ENCODE peak calls at places on chromosome 10, in ten cellular contexts. One of them, this sample, is unnamed.
A peak's percentile ranks its signal among the peaks of the same experiment; 100 is the strongest.

GRCh38 chr10:112239347-112239746 is 43.9 kb upstream of the TECTB start:
- DNase-seq in prostate gland: no peak
- DNase-seq in AG09309: no peak
- DNase-seq in A549: no peak
- DNase-seq in AG10803: no peak
- DNase-seq in astrocyte of the spinal cord: no peak
- DNase-seq in mesendoderm: no peak
- DNase-seq in effector memory CD4-positive, alpha-beta T cell: no peak
- DNase-seq in endothelial cell of umbilical vein: no peak
- DNase-seq in fibroblast of pulmonary artery: no peak
- DNase-seq in this sample: no peak

GRCh38 chr10:48701139-48701901 is 16.6 kb downstream of the WDFY4 start:
- DNase-seq in effector memory CD4-positive, alpha-beta T cell: no peak
- DNase-seq in fibroblast of pulmonary artery: no peak
- DNase-seq in AG09309: no peak
- DNase-seq in A549: no peak
- DNase-seq in mesendoderm: peak; percentile 7
- DNase-seq in astrocyte of the spinal cord: no peak
- DNase-seq in endothelial cell of umbilical vein: no peak
- DNase-seq in prostate gland: no peak
- DNase-seq in AG10803: no peak
- DNase-seq in this sample: no peak

GRCh38 chr10:29522038-29522855 is 112.5 kb downstream of the SVIL start:
- DNase-seq in AG10803: no peak
- DNase-seq in astrocyte of the spinal cord: peak; percentile 71
- DNase-seq in fibroblast of pulmonary artery: no peak
- DNase-seq in mesendoderm: no peak
- DNase-seq in effector memory CD4-positive, alpha-beta T cell: no peak
- DNase-seq in prostate gland: no peak
- DNase-seq in endothelial cell of umbilical vein: no peak
- DNase-seq in A549: no peak
- DNase-seq in AG09309: no peak
- DNase-seq in this sample: peak; percentile 37

GRCh38 chr10:79422178-79422892 is 23.1 kb downstream of the ZCCHC24 start:
- DNase-seq in mesendoderm: no peak
- DNase-seq in endothelial cell of umbilical vein: no peak
- DNase-seq in prostate gland: no peak
- DNase-seq in effector memory CD4-positive, alpha-beta T cell: no peak
- DNase-seq in AG10803: peak; percentile 96
- DNase-seq in A549: no peak
- DNase-seq in AG09309: no peak
- DNase-seq in fibroblast of pulmonary artery: peak; percentile 92
- DNase-seq in astrocyte of the spinal cord: peak; percentile 93
- DNase-seq in this sample: peak; percentile 90

GRCh38 chr10:62617702-62618451 is 186.6 kb upstream of the ADO start:
- DNase-seq in A549: no peak
- DNase-seq in fibroblast of pulmonary artery: no peak
- DNase-seq in prostate gland: peak; percentile 1
- DNase-seq in mesendoderm: no peak
- DNase-seq in AG09309: no peak
- DNase-seq in astrocyte of the spinal cord: no peak
- DNase-seq in endothelial cell of umbilical vein: no peak
- DNase-seq in AG10803: no peak
- DNase-seq in effector memory CD4-positive, alpha-beta T cell: no peak
- DNase-seq in this sample: no peak

GRCh38 chr10:86708783-86709778 is 40.8 kb downstream of the LDB3 start:
- DNase-seq in A549: no peak
- DNase-seq in endothelial cell of umbilical vein: no peak
- DNase-seq in AG10803: no peak
- DNase-seq in astrocyte of the spinal cord: no peak
- DNase-seq in fibroblast of pulmonary artery: no peak
- DNase-seq in effector memory CD4-positive, alpha-beta T cell: no peak
- DNase-seq in prostate gland: no peak
- DNase-seq in AG09309: no peak
- DNase-seq in mesendoderm: no peak
- DNase-seq in this sample: no peak

GRCh38 chr10:114758331-114758730 is 63.2 kb upstream of the FHIP2A start:
- DNase-seq in A549: no peak
- DNase-seq in endothelial cell of umbilical vein: peak; percentile 86
- DNase-seq in astrocyte of the spinal cord: no peak
- DNase-seq in mesendoderm: no peak
- DNase-seq in AG10803: peak; percentile 38
- DNase-seq in fibroblast of pulmonary artery: no peak
- DNase-seq in AG09309: no peak
- DNase-seq in effector memory CD4-positive, alpha-beta T cell: no peak
- DNase-seq in prostate gland: no peak
- DNase-seq in this sample: peak; percentile 56

GRCh38 chr10:25125151-25125550 is 49.6 kb upstream of the GPR158 start:
- DNase-seq in AG09309: no peak
- DNase-seq in AG10803: no peak
- DNase-seq in astrocyte of the spinal cord: no peak
- DNase-seq in mesendoderm: peak; percentile 28
- DNase-seq in endothelial cell of umbilical vein: no peak
- DNase-seq in A549: no peak
- DNase-seq in effector memory CD4-positive, alpha-beta T cell: no peak
- DNase-seq in fibroblast of pulmonary artery: no peak
- DNase-seq in prostate gland: no peak
- DNase-seq in this sample: no peak

GRCh38 chr10:52215745-52216361 is 98.2 kb upstream of the DKK1 start:
- DNase-seq in prostate gland: peak; percentile 37
- DNase-seq in endothelial cell of umbilical vein: peak; percentile 79
- DNase-seq in effector memory CD4-positive, alpha-beta T cell: no peak
- DNase-seq in AG09309: no peak
- DNase-seq in fibroblast of pulmonary artery: peak; percentile 85
- DNase-seq in A549: peak; percentile 24
- DNase-seq in AG10803: peak; percentile 74
- DNase-seq in astrocyte of the spinal cord: peak; percentile 80
- DNase-seq in mesendoderm: peak; percentile 66
- DNase-seq in this sample: no peak

GRCh38 chr10:103775786-103776185 is 79.6 kb downstream of the SH3PXD2A start:
- DNase-seq in fibroblast of pulmonary artery: no peak
- DNase-seq in A549: no peak
- DNase-seq in AG10803: no peak
- DNase-seq in mesendoderm: no peak
- DNase-seq in astrocyte of the spinal cord: no peak
- DNase-seq in prostate gland: no peak
- DNase-seq in effector memory CD4-positive, alpha-beta T cell: no peak
- DNase-seq in AG09309: no peak
- DNase-seq in endothelial cell of umbilical vein: no peak
- DNase-seq in this sample: no peak

GRCh38 chr10:100775346-100775745 is 30.0 kb downstream of the PAX2 start:
- DNase-seq in prostate gland: no peak
- DNase-seq in fibroblast of pulmonary artery: no peak
- DNase-seq in AG09309: no peak
- DNase-seq in mesendoderm: no peak
- DNase-seq in astrocyte of the spinal cord: no peak
- DNase-seq in endothelial cell of umbilical vein: no peak
- DNase-seq in AG10803: peak; percentile 8
- DNase-seq in effector memory CD4-positive, alpha-beta T cell: no peak
- DNase-seq in A549: no peak
- DNase-seq in this sample: no peak

GRCh38 chr10:27240891-27241639 is 468 bp upstream of the ACBD5 start:
- DNase-seq in astrocyte of the spinal cord: peak; percentile 26
- DNase-seq in mesendoderm: peak; percentile 80
- DNase-seq in AG09309: no peak
- DNase-seq in prostate gland: peak; percentile 21
- DNase-seq in fibroblast of pulmonary artery: peak; percentile 4
- DNase-seq in effector memory CD4-positive, alpha-beta T cell: no peak
- DNase-seq in endothelial cell of umbilical vein: peak; percentile 38
- DNase-seq in AG10803: no peak
- DNase-seq in A549: no peak
- DNase-seq in this sample: peak; percentile 52

DNA sequence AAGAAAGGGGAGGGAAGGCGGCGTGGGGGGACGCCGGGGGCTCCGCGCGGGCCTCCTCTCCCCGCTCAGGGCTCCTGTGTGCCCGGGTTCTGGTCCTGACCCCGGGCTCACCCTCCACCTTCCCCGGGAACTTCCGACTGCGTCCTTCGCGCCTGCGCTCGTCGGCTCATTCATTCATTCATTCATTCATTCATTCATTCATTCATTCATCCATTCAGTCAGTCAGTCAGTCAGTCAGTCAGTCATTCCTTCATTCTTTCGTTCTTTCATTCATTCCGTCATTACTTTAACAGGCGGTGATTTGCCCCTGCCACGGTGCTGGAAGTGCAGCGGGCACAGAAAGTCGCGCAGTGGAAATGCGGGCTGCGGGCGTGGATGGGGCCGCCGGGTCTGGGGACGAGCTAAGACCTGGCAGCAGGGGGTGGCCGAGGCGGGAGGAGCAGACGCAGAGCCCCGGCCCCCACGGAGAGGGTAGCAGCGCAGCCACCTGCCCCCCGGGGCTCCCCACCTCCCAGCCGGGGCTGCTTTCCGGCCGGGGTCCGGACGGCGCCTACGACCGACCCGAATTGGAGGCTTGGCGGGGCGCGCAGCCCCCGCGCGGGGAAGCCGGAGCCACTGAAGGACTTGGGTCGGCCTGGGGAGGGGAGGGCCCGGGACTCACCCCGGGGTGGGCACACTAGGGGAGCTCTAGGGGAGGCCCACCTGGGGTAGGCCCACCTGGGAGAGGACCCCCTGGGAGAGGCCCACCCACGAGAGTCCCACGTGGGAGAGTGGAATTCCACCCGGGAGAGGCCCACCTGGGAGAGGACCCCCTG is 577 bp upstream of the CFAP46 start:
- DNase-seq in endothelial cell of umbilical vein: no peak
- DNase-seq in AG09309: no peak
- DNase-seq in A549: peak; percentile 31
- DNase-seq in effector memory CD4-positive, alpha-beta T cell: no peak
- DNase-seq in astrocyte of the spinal cord: no peak
- DNase-seq in prostate gland: no peak
- DNase-seq in mesendoderm: peak; percentile 63
- DNase-seq in AG10803: no peak
- DNase-seq in fibroblast of pulmonary artery: peak; percentile 14
- DNase-seq in this sample: no peak
- H3K4me3 ChIP-seq in endothelial cell of umbilical vein: peak overlapping the region; percentile 49
- H3K4me3 ChIP-seq in AG09309: peak overlapping the region; percentile 24
- H3K4me3 ChIP-seq in A549: peak overlapping the region; percentile 64
- H3K4me3 ChIP-seq in effector memory CD4-positive, alpha-beta T cell: peak overlapping the region; percentile 8
- H3K4me3 ChIP-seq in astrocyte of the spinal cord: peak overlapping the region; percentile 40
- H3K4me3 ChIP-seq in prostate gland: peak overlapping the region; percentile 39
- H3K4me3 ChIP-seq in mesendoderm: no peak overlapping the region
- H3K4me3 ChIP-seq in AG10803: peak overlapping the region; percentile 49
- H3K4me3 ChIP-seq in fibroblast of pulmonary artery: peak overlapping the region; percentile 57
- H3K4me3 ChIP-seq in this sample: peak overlapping the region; percentile 33

GRCh38 chr10:16195178-16195769 is 241.5 kb upstream of the PTER start:
- DNase-seq in A549: no peak
- DNase-seq in endothelial cell of umbilical vein: no peak
- DNase-seq in prostate gland: no peak
- DNase-seq in astrocyte of the spinal cord: no peak
- DNase-seq in fibroblast of pulmonary artery: no peak
- DNase-seq in AG10803: no peak
- DNase-seq in mesendoderm: no peak
- DNase-seq in AG09309: no peak
- DNase-seq in effector memory CD4-positive, alpha-beta T cell: no peak
- DNase-seq in this sample: no peak

GRCh38 chr10:16192337-16192736 is 244.5 kb upstream of the PTER start:
- DNase-seq in AG10803: no peak
- DNase-seq in endothelial cell of umbilical vein: no peak
- DNase-seq in effector memory CD4-positive, alpha-beta T cell: no peak
- DNase-seq in A549: no peak
- DNase-seq in AG09309: no peak
- DNase-seq in mesendoderm: peak; percentile 3
- DNase-seq in fibroblast of pulmonary artery: no peak
- DNase-seq in astrocyte of the spinal cord: no peak
- DNase-seq in prostate gland: no peak
- DNase-seq in this sample: no peak

GRCh38 chr10:16193241-16193640 is 243.6 kb upstream of the PTER start:
- DNase-seq in AG09309: no peak
- DNase-seq in mesendoderm: peak; percentile 94
- DNase-seq in endothelial cell of umbilical vein: no peak
- DNase-seq in effector memory CD4-positive, alpha-beta T cell: no peak
- DNase-seq in AG10803: no peak
- DNase-seq in astrocyte of the spinal cord: no peak
- DNase-seq in fibroblast of pulmonary artery: no peak
- DNase-seq in A549: no peak
- DNase-seq in prostate gland: no peak
- DNase-seq in this sample: no peak

GRCh38 chr10:16195894-16196293 is 240.9 kb upstream of the PTER start:
- DNase-seq in effector memory CD4-positive, alpha-beta T cell: no peak
- DNase-seq in prostate gland: no peak
- DNase-seq in mesendoderm: no peak
- DNase-seq in endothelial cell of umbilical vein: no peak
- DNase-seq in AG10803: no peak
- DNase-seq in astrocyte of the spinal cord: no peak
- DNase-seq in AG09309: no peak
- DNase-seq in fibroblast of pulmonary artery: no peak
- DNase-seq in A549: no peak
- DNase-seq in this sample: no peak
- H3K4me3 ChIP-seq in effector memory CD4-positive, alpha-beta T cell: no peak overlapping the region
- H3K4me3 ChIP-seq in prostate gland: no peak overlapping the region
- H3K4me3 ChIP-seq in mesendoderm: no peak overlapping the region
- H3K4me3 ChIP-seq in endothelial cell of umbilical vein: no peak overlapping the region
- H3K4me3 ChIP-seq in AG10803: no peak overlapping the region
- H3K4me3 ChIP-seq in astrocyte of the spinal cord: no peak overlapping the region
- H3K4me3 ChIP-seq in AG09309: no peak overlapping the region
- H3K4me3 ChIP-seq in fibroblast of pulmonary artery: no peak overlapping the region
- H3K4me3 ChIP-seq in A549: no peak overlapping the region
- H3K4me3 ChIP-seq in this sample: no peak overlapping the region

GRCh38 chr10:61438141-61438984 is 14.8 kb downstream of the TMEM26 start:
- DNase-seq in fibroblast of pulmonary artery: peak; percentile 22
- DNase-seq in mesendoderm: peak; percentile 77
- DNase-seq in effector memory CD4-positive, alpha-beta T cell: no peak
- DNase-seq in AG10803: peak; percentile 8
- DNase-seq in endothelial cell of umbilical vein: peak; percentile 66
- DNase-seq in astrocyte of the spinal cord: peak; percentile 31
- DNase-seq in A549: no peak
- DNase-seq in AG09309: peak; percentile 10
- DNase-seq in prostate gland: no peak
- DNase-seq in this sample: peak; percentile 10
- H3K4me3 ChIP-seq in fibroblast of pulmonary artery: no peak overlapping the region
- H3K4me3 ChIP-seq in mesendoderm: no peak overlapping the region
- H3K4me3 ChIP-seq in effector memory CD4-positive, alpha-beta T cell: no peak overlapping the region
- H3K4me3 ChIP-seq in AG10803: no peak overlapping the region
- H3K4me3 ChIP-seq in endothelial cell of umbilical vein: no peak overlapping the region
- H3K4me3 ChIP-seq in astrocyte of the spinal cord: no peak overlapping the region
- H3K4me3 ChIP-seq in A549: no peak overlapping the region
- H3K4me3 ChIP-seq in AG09309: no peak overlapping the region
- H3K4me3 ChIP-seq in prostate gland: no peak overlapping the region
- H3K4me3 ChIP-seq in this sample: no peak overlapping the region

DNA sequence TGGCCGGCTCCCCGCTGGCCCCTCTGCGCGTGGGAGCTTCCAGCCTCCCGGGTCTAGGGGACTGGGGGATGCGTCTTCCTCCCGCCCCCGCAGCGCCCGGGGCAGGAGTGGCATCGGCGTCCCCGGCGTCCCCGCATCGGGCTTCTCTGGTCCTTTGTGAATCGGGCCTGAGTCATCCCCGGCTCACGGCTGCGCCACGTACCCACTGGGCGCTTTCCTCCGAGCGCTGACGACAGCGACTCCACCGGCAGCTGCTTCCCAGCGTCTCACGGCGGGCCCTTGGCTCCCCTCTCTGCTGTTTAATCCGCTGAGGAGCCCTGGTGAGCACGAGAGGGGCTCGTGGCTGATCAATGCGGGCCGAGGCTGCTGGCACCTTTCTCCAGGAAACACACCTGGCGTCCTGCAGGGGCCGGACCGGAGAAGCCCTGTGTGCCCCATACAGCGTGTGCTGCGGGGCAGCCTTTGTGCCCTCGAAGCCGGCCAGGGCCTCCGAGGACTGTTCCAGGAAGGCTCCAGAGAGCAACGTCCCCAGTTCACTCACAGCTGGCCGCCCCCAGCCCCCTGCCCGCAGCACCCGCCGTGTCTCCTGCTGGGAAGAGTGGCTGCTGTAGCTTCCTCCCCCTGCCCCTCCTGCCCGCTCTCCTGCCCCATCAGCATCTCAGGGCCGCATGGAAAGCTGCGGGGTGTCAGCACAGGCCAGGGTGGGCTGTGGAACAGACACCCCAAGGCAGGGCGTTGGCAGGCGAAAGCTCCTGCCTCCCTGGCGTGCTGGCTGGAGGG is 95.5 kb upstream of the DIP2C start:
- DNase-seq in AG10803: peak; percentile 68
- DNase-seq in AG09309: peak; percentile 23
- DNase-seq in astrocyte of the spinal cord: peak; percentile 80
- DNase-seq in effector memory CD4-positive, alpha-beta T cell: no peak
- DNase-seq in mesendoderm: peak; percentile 70
- DNase-seq in fibroblast of pulmonary artery: peak; percentile 74
- DNase-seq in A549: peak; percentile 54
- DNase-seq in endothelial cell of umbilical vein: peak; percentile 76
- DNase-seq in prostate gland: peak; percentile 43
- DNase-seq in this sample: peak; percentile 76
- H3K4me3 ChIP-seq in AG10803: peak overlapping the region; percentile 54
- H3K4me3 ChIP-seq in AG09309: peak overlapping the region; percentile 34
- H3K4me3 ChIP-seq in astrocyte of the spinal cord: peak overlapping the region; percentile 38
- H3K4me3 ChIP-seq in effector memory CD4-positive, alpha-beta T cell: no peak overlapping the region
- H3K4me3 ChIP-seq in mesendoderm: no peak overlapping the region
- H3K4me3 ChIP-seq in fibroblast of pulmonary artery: peak overlapping the region; percentile 47
- H3K4me3 ChIP-seq in A549: peak overlapping the region; percentile 49
- H3K4me3 ChIP-seq in endothelial cell of umbilical vein: peak overlapping the region; percentile 20
- H3K4me3 ChIP-seq in prostate gland: peak overlapping the region; percentile 27
- H3K4me3 ChIP-seq in this sample: peak overlapping the region; percentile 25